ENCODE peak calls at places on chromosomes 12 and 14, in four cellular contexts. One of them, this sample, is unnamed.

GRCh38 chr12:91778091-91778819 is 367.4 kb downstream of the BTG1 start:
- DNase-seq in K562: no peak
- DNase-seq in GM12878: peak
- DNase-seq in HepG2: no peak
- DNase-seq in this sample: no peak

GRCh38 chr12:3061129-3061857 is 15.9 kb upstream of the TSPAN9 start:
- DNase-seq in K562: no peak
- DNase-seq in GM12878: no peak
- DNase-seq in HepG2: no peak
- DNase-seq in this sample: no peak

GRCh38 chr12:132747896-132748295 is 13.7 kb downstream of the ANKLE2 start:
- DNase-seq in K562: no peak
- DNase-seq in GM12878: no peak
- DNase-seq in HepG2: no peak
- DNase-seq in this sample: no peak

GRCh38 chr14:98210045-98210678 is 1061.8 kb downstream of the BCL11B start:
- DNase-seq in K562: no peak
- DNase-seq in GM12878: no peak
- DNase-seq in HepG2: no peak
- DNase-seq in this sample: no peak

GRCh38 chr12:107704056-107704455 is 18.5 kb downstream of the PWP1 start:
- DNase-seq in K562: no peak
- DNase-seq in GM12878: no peak
- DNase-seq in HepG2: no peak
- DNase-seq in this sample: no peak

GRCh38 chr12:65603428-65604351 is 220.6 kb upstream of the HMGA2 start:
- DNase-seq in K562: no peak
- DNase-seq in GM12878: no peak
- DNase-seq in HepG2: no peak
- DNase-seq in this sample: peak

GRCh38 chr12:51357374-51358047 is 11.0 kb upstream of the CELA1 start:
- DNase-seq in K562: no peak
- DNase-seq in GM12878: peak
- DNase-seq in HepG2: no peak
- DNase-seq in this sample: no peak

GRCh38 chr14:54866588-54866987 is 36.0 kb downstream of the GCH1 start:
- DNase-seq in K562: no peak
- DNase-seq in GM12878: no peak
- DNase-seq in HepG2: peak
- DNase-seq in this sample: no peak

GRCh38 chr14:104143071-104143470 is 4.7 kb downstream of the KIF26A start:
- DNase-seq in K562: no peak
- DNase-seq in GM12878: no peak
- DNase-seq in HepG2: no peak
- DNase-seq in this sample: no peak

GRCh38 chr14:93006484-93007128 is 83.7 kb downstream of the CHGA start:
- DNase-seq in K562: no peak
- DNase-seq in GM12878: no peak
- DNase-seq in HepG2: no peak
- DNase-seq in this sample: no peak

GRCh38 chr12:49979061-49979586 is 6.4 kb downstream of the AQP6 start:
- DNase-seq in K562: peak
- DNase-seq in GM12878: no peak
- DNase-seq in HepG2: no peak
- DNase-seq in this sample: no peak

GRCh38 chr14:37466623-37467088 is 128.4 kb downstream of the FOXA1 start:
- DNase-seq in K562: no peak
- DNase-seq in GM12878: no peak
- DNase-seq in HepG2: peak
- DNase-seq in this sample: no peak

GRCh38 chr12:96648941-96649340 is 159.6 kb downstream of the CFAP54 start:
- DNase-seq in K562: no peak
- DNase-seq in GM12878: no peak
- DNase-seq in HepG2: no peak
- DNase-seq in this sample: no peak

GRCh38 chr12:96658075-96658474 is 168.7 kb downstream of the CFAP54 start:
- DNase-seq in K562: no peak
- DNase-seq in GM12878: no peak
- DNase-seq in HepG2: no peak
- DNase-seq in this sample: no peak

DNA sequence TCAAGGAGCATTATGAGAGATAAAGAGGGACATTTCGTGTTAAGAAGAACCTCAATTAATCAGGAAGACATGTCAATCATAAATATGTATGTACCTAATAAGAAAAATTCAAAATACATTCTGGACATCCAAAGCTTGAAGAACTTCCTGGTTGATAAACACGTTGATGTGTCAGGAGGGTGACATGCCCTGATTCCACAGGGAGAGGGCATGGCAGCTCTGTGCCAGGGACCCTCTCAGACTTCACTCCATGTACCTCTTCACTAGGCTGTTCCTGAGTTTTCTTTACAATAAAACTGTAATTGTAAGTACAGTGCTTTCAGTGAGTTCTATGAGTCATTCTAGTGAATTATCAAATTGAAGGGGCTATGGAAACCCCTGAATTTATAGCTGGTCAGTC is 163.5 kb downstream of the CFAP54 start:
- DNase-seq in K562: no peak
- DNase-seq in GM12878: no peak
- DNase-seq in HepG2: no peak
- DNase-seq in this sample: no peak
- TF ChIP-seq CREB1 in K562: no peak
- TF ChIP-seq CREB1 in GM12878: no peak
- TF ChIP-seq CREB1 in HepG2: no peak
- TF ChIP-seq CREB1 in this sample: no peak

DNA sequence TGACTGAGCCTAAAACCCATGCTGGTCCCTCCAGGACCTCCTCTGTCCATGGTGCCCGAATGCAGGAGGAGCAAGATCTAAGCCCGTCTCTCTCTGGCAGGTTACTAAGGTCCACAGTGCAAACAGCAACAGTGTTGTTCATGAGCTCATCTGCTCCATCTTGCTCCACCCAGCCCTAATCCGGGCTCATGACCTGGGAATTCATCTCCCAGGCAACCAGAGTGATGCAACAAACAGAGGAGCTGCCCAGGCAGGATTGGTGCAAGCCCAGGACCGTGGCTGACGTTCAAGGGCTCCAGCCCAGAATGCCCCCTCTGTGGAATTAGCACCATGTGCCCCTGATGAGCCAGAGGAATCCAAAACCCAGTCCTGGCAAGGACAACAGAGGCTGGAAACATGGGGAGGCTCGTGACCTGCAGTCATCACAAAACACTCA is 29.9 kb downstream of the HSPB8 start:
- DNase-seq in K562: no peak
- DNase-seq in GM12878: no peak
- DNase-seq in HepG2: peak
- DNase-seq in this sample: peak
- TF ChIP-seq REST in K562: no peak
- TF ChIP-seq REST in GM12878: no peak
- TF ChIP-seq REST in HepG2: no peak
- TF ChIP-seq REST in this sample: peak

GRCh38 chr12:9866786-9867379 is 2.3 kb downstream of the CLEC2B start:
- DNase-seq in K562: no peak
- DNase-seq in GM12878: no peak
- DNase-seq in HepG2: no peak
- DNase-seq in this sample: no peak
- TF ChIP-seq CREB1 in K562: no peak
- TF ChIP-seq CREB1 in GM12878: no peak
- TF ChIP-seq CREB1 in HepG2: no peak
- TF ChIP-seq CREB1 in this sample: no peak

GRCh38 chr14:24513009-24513408 is 4.9 kb upstream of the CMA1 start:
- DNase-seq in K562: no peak
- DNase-seq in GM12878: no peak
- DNase-seq in HepG2: no peak
- DNase-seq in this sample: peak
- TF ChIP-seq REST in K562: peak
- TF ChIP-seq REST in GM12878: peak
- TF ChIP-seq REST in HepG2: peak
- TF ChIP-seq REST in this sample: peak

GRCh38 chr14:68981539-68981976 is 2.5 kb upstream of the ACTN1 start:
- DNase-seq in K562: no peak
- DNase-seq in GM12878: no peak
- DNase-seq in HepG2: no peak
- DNase-seq in this sample: no peak

GRCh38 chr14:68981124-68981523 is 2.0 kb upstream of the ACTN1 start:
- DNase-seq in K562: no peak
- DNase-seq in GM12878: no peak
- DNase-seq in HepG2: no peak
- DNase-seq in this sample: no peak

GRCh38 chr14:68983210-68983609 is 4.1 kb upstream of the ACTN1 start:
- DNase-seq in K562: no peak
- DNase-seq in GM12878: no peak
- DNase-seq in HepG2: no peak
- DNase-seq in this sample: no peak

GRCh38 chr14:68984686-68985085 is 5.6 kb upstream of the ACTN1 start:
- DNase-seq in K562: no peak
- DNase-seq in GM12878: no peak
- DNase-seq in HepG2: no peak
- DNase-seq in this sample: no peak

DNA sequence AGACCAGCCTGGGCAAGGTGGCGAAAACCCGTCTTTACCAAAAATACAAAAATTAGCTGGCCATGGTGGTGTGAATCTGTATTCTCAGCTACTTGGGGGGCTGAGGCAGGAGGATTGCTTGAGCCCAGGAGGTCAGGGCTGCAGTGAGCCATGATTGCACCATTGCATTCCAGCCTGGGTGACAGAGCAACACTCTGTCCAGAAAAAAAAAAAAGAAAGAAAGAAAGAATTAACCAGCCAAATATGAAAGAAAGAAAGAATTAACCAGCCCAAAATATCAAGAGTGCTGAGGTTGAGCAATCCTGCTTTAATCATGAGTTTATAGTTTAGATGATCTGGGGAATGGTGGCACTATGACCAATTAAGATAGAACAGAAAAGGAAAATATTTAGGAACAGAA is 3.5 kb upstream of the ACTN1 start:
- DNase-seq in K562: no peak
- DNase-seq in GM12878: no peak
- DNase-seq in HepG2: no peak
- DNase-seq in this sample: no peak
- TF ChIP-seq CREB1 in K562: no peak
- TF ChIP-seq CREB1 in GM12878: no peak
- TF ChIP-seq CREB1 in HepG2: no peak
- TF ChIP-seq CREB1 in this sample: no peak

DNA sequence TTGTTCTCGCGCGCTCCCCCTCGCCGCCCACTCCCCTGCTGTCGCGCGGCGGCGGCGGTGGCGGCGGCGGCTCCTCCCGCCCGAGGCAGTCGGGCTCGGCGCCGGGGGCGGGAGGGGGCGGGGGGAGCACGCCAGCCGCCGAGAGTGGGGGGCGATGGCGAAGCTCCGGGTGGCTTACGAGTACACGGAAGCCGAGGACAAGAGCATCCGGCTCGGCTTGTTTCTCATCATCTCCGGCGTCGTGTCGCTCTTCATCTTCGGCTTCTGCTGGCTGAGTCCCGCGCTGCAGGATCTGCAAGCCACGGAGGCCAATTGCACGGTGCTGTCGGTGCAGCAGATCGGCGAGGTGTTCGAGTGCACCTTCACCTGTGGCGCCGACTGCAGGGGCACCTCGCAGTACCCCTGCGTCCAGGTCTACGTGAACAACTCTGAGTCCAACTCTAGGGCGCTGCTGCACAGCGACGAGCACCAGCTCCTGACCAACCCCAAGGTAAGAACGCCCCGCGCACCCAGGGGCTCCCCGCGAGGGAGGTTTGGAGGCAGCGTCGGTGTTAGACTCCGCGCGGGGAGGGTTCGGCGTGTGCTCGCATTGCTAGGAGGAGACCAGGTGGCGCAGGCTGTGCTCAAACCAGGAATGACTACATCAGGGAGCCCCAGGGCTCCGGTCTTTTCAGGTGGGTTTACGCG is 634 bp downstream of the KCNMB4 start:
- DNase-seq in K562: peak
- DNase-seq in GM12878: no peak
- DNase-seq in HepG2: peak
- DNase-seq in this sample: peak
- TF ChIP-seq REST in K562: no peak
- TF ChIP-seq REST in GM12878: no peak
- TF ChIP-seq REST in HepG2: no peak
- TF ChIP-seq REST in this sample: no peak

DNA sequence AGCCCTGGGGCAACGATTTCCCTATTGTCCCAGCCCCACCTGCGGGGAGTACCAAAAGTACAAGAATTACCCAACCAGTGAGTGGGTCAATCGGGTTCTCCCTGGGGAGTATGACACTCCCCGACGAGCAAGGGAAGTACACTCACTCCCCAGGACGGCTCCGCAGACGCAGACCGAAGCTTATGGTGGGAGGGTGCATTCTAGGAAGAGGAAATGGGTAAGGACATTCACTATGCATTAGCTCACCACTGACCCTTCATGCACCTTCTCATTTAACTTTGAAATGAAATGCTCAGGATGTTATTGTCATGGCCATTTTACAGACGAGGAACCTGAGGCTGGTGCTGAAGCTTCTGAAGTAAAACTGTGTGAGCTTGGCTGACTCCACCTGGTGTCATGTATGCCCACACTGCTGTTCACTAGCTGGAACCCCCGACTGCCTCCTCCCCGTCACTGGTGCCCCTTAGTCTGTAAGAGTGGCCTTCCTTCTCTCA is 45.8 kb upstream of the TMED10 start:
- DNase-seq in K562: no peak
- DNase-seq in GM12878: peak
- DNase-seq in HepG2: no peak
- DNase-seq in this sample: peak
- TF ChIP-seq CREB1 in K562: no peak
- TF ChIP-seq CREB1 in GM12878: no peak
- TF ChIP-seq CREB1 in HepG2: no peak
- TF ChIP-seq CREB1 in this sample: no peak